ENCODE peak calls at places on chromosomes 6 and 20, in six cellular contexts. J is SK-N-SH, B is GM12878, C is K562, M is GM12892, H is H1. F is an unnamed sample.
A peak's percentile ranks its signal among the peaks of the same experiment; 100 is the strongest.

GRCh38 chr6:17054647-17055046 is 47.2 kb upstream of the STMND1 start:
- DNase-seq in J (no peak), B (no peak), C (no peak), M (no peak), H (no peak), F (no peak)

GRCh38 chr6:41818271-41819054 is 31.0 kb downstream of the TOMM6 start:
- DNase-seq in J (no peak), B (no peak), C (peak; percentile 76), M (no peak), H (no peak), F (no peak)

GRCh38 chr6:131761061-131761761 is 46.6 kb upstream of the ENPP1 start:
- DNase-seq in J (no peak), B (no peak), C (no peak), M (no peak), H (no peak), F (no peak)

GRCh38 chr6:148179786-148180185 is 162.9 kb upstream of the SASH1 start:
- DNase-seq in J (no peak), B (no peak), C (peak; percentile 44), M (no peak), H (peak; percentile 57), F (no peak)

GRCh38 chr6:145352382-145353080 is 382.8 kb downstream of the EPM2A start:
- DNase-seq in J (no peak), B (no peak), C (no peak), M (no peak), H (no peak), F (no peak)

GRCh38 chr6:119346450-119346849 is 3.1 kb downstream of the MAN1A1 start:
- DNase-seq in J (no peak), B (no peak), C (peak; percentile 34), M (no peak), H (no peak), F (no peak)

GRCh38 chr6:82251942-82252341 is 4.4 kb upstream of the IBTK start:
- DNase-seq in J (peak; percentile 48), B (no peak), C (peak; percentile 41), M (no peak), H (no peak), F (no peak)

GRCh38 chr20:41380551-41381262 is 14.1 kb upstream of the EMILIN3 start:
- DNase-seq in J (no peak), B (no peak), C (no peak), M (no peak), H (no peak), F (no peak)

GRCh38 chr6:52576392-52577021 is 353 bp downstream of the TRAM2 start:
- DNase-seq in J (peak; percentile 88), B (peak; percentile 37), C (peak; percentile 85), M (peak; percentile 74), H (peak; percentile 81), F (peak; percentile 70)
- TF ChIP-seq POLR2AphosphoS5 in J (no peak), B (peak; percentile 3), C (no peak), M (no peak), H (peak; percentile 64), F (no peak)

DNA sequence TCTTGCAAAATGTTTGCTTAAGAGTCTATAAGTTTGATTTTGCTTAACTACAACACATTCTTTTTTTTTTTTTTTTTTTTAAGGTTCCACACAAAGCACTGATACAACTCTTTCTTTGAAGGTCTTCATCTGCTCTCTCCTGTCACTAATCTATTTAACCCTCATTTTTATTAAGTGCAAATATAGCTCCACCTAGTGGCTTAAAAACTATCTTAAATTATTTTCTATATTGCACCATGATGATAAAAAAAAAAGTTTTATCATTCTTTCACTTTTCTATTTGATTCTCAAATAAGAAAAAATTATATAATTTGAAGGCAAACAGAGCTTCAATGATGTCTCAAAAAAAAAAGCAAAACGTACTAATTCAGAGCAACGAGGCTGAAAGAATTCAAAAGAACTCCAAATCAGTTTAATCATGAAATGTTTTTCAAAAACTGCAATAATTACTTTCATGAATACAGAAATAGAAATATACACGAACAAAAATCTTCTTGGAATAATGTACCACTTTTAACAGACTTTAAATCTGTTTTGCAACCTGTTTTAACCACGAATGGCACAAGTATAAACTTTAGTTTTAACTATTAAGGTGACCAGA is 12.8 kb downstream of the ESF1 start:
- DNase-seq in J (peak; percentile 50), B (no peak), C (no peak), M (no peak), H (no peak), F (no peak)
- TF ChIP-seq TAF1 in J (no peak), B (no peak), C (no peak), M (no peak), H (no peak), F (no peak)

GRCh38 chr6:165660881-165661415 is 2.1 kb downstream of the PDE10A start:
- DNase-seq in J (no peak), B (no peak), C (no peak), M (no peak), H (peak; percentile 67), F (no peak)
- TF ChIP-seq POLR2AphosphoS5 in J (no peak), B (no peak), C (no peak), M (no peak), H (no peak), F (no peak)

DNA sequence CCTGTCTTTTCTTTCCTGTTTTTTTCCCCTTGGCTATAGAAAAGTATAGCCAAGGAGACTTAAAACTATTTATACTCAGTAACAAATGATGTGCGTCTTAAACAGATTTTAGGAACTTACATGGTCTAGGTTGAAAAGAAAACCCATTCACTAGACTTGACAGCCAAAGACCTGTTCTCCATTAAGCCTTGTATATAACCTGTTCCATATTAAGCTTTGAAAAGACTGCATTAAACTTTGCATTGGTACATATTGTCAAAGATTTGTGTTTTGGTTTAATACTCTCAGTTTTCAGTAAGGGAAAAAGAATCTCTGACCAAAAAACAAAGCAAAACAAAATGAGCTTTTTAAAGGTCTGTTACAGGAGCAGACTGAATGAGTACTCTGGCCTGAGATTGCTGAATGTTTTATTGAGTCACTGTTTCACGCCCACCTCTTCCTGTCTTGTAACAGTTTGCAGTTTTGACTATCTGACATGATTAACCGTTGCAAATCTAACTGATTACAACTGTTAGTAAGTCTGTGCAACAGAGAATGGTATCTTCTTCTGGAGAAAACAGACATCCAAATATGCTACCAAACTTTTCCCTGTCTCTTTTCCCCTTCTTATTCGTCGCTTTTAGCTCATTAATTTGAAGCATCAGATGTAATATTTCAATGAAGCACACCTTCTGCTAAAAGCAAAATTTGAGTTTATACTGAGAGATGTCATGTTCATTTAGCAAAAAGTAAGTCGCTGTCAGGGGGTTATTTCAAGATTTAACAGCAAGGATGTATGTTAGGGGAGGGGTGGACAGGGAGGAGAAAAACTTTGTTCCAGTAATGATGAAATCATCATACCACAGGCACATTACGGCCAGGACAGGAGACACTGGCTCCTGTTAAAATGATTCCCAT is 59.1 kb upstream of the SUPT3H start:
- DNase-seq in J (no peak), B (peak; percentile 7), C (peak; percentile 78), M (no peak), H (no peak), F (no peak)
- TF ChIP-seq TAF1 in J (no peak), B (no peak), C (no peak), M (no peak), H (no peak), F (no peak)

GRCh38 chr6:169253745-169254238 is at the start of gene THBS2:
- DNase-seq in J (no peak), B (no peak), C (no peak), M (no peak), H (peak; percentile 57), F (no peak)
- TF ChIP-seq POLR2AphosphoS5 in J (peak; percentile 91), B (no peak), C (no peak), M (no peak), H (no peak), F (no peak)

DNA sequence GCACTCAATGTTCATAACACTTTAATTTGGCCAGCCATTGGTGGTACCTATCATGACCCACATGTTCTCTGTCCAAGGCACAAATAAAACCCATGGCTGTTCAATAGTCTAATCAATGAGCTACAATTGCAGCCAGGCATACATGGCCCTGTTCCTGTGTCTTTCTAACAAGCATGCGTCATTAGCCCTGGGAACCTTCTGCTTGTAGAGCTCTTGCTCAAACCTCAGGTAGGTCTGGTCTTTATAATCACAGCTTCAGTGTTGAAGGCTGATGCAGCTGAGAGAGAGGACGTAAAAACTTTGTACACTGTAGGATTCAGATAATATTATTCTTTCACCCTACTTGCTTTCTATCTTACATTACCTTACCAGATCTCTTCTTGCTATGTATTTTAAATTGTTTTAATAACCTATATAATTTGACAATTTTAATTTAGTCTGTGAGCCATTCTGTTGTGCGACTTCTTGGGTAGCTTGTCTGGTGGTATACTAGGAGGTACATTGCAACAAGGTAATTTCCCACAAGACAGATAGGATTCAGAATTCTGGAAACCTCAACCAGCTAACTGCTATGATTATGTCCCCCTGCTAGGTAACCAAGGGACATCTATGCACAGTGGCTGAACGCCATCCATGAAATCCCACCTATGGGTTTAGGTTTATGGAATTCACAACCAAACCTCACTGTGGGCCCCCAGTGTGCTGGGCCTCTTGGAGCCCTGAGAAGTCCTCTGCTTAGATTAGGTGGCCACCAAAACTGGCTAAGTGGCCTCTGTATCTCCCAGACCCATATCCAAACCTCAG is 55.4 kb upstream of the RIPOR2 start:
- DNase-seq in J (no peak), B (no peak), C (no peak), M (no peak), H (no peak), F (no peak)
- TF ChIP-seq TAF1 in J (no peak), B (no peak), C (no peak), M (no peak), H (no peak), F (no peak)

GRCh38 chr20:49562341-49563014 is 5.5 kb downstream of the PTGIS start:
- DNase-seq in J (no peak), B (no peak), C (peak; percentile 41), M (no peak), H (peak; percentile 65), F (no peak)
- TF ChIP-seq POLR2AphosphoS5 in J (no peak), B (no peak), C (no peak), M (no peak), H (no peak), F (no peak)

DNA sequence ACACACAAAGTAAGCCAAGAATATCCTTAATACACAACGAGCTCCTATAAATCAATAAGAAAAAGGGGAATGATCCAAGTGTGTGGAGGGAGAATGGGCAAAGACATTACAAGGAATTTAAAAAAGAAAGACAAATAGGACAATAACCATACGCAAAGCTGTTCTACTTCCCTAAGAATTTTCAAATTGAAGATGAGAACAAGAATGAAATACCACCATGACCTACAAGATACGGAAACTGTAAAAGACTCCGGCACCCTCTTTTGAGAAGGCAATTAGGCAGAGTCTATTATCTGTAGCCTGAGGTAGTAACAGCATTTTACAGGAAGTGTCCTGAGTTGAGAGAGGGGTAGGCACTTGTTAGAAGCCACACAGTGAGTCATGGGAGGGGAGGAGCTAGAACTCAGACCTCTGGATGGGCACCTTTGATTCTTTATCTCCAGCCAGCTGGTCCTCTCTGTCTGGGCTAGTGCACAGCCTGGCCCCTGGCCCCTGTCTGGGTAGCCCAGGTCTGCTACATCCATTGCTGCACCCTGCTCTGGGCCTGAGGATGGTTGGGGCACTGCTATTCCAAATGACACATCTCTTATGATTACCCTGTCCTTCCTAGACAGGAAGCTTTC is 15.3 kb downstream of the RSPO4 start:
- DNase-seq in J (no peak), B (no peak), C (peak; percentile 34), M (no peak), H (no peak), F (no peak)
- TF ChIP-seq TAF1 in J (no peak), B (no peak), C (no peak), M (no peak), H (no peak), F (no peak)

F was measured in GM12891.